ENCODE peak calls at places on chromosomes 13 and 19, in four cellular contexts. T is BJ, B is upper lobe of right lung, Q is GM12865. S is an unnamed sample.

GRCh38 chr19:46907880-46908279 is 47.1 kb downstream of the ARHGAP35 start:
- DNase-seq in T (no peak), B (no peak), Q (no peak), S (no peak)

GRCh38 chr13:52926971-52927370 is 78.5 kb upstream of the PCDH8 start:
- DNase-seq in T (no peak), B (no peak), Q (no peak), S (no peak)

GRCh38 chr13:51603716-51604115 is 19.5 kb downstream of the WDFY2 start:
- DNase-seq in T (no peak), B (no peak), Q (no peak), S (no peak)

GRCh38 chr13:28239374-28239773 is 101.0 kb downstream of the PAN3 start:
- DNase-seq in T (no peak), B (no peak), Q (no peak), S (peak)

GRCh38 chr13:107765724-107766436 is 449.5 kb downstream of the LIG4 start:
- DNase-seq in T (no peak), B (no peak), Q (no peak), S (peak)

GRCh38 chr13:113869263-113869662 is 5.4 kb upstream of the GAS6 start:
- DNase-seq in T (no peak), B (no peak), Q (no peak), S (no peak)

GRCh38 chr19:30349131-30349730 is 23.0 kb upstream of the ZNF536 start:
- DNase-seq in T (no peak), B (no peak), Q (no peak), S (no peak)

GRCh38 chr19:32581704-32582164 is 744 bp downstream of the PDCD5 start:
- DNase-seq in T (no peak), B (no peak), Q (no peak), S (peak)

GRCh38 chr19:42634409-42635232 is 39.9 kb upstream of the CEACAM8 start:
- DNase-seq in T (no peak), B (no peak), Q (peak), S (peak)

GRCh38 chr19:35291916-35292315 is at the start of gene MAG:
- DNase-seq in T (no peak), B (no peak), Q (no peak), S (no peak)

GRCh38 chr19:7926021-7926726 is at the start of gene CTXN1:
- DNase-seq in T (no peak), B (peak), Q (peak), S (peak)

GRCh38 chr19:7923295-7924191 is 2.4 kb downstream of the CTXN1 start:
- DNase-seq in T (no peak), B (no peak), Q (no peak), S (no peak)

GRCh38 chr19:7925171-7925837 is 631 bp downstream of the CTXN1 start:
- DNase-seq in T (no peak), B (peak), Q (peak), S (peak)

GRCh38 chr19:7924241-7924640 is 1.7 kb downstream of the CTXN1 start:
- DNase-seq in T (no peak), B (no peak), Q (no peak), S (no peak)

GRCh38 chr19:7924651-7925170 is 1.2 kb downstream of the CTXN1 start:
- DNase-seq in T (no peak), B (no peak), Q (no peak), S (no peak)
- H3K4me3 ChIP-seq in T (peak), B (peak), Q (no peak), S (no peak)

DNA sequence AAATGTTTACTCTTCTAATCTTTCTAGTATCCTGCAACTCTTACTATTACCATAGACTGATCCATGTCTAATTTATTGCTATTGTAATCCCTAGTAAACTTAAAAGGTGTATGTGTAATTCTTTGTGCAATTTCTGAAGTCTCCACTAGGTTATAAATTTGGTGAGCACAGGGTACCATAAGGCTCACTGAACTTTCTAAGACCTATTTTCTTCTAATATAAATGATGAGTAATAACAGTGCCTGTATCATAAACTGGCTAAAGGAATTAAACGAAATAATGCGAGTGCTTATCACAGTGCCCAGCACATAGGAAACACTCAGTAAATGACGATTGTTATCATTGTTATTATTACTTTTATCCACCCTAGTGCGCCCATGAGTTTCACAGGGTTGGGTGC is 119.1 kb downstream of the KLF12 start:
- DNase-seq in T (no peak), B (no peak), Q (peak), S (peak)
- TF ChIP-seq CTCF in T (peak), B (peak), Q (no peak), S (peak)

DNA sequence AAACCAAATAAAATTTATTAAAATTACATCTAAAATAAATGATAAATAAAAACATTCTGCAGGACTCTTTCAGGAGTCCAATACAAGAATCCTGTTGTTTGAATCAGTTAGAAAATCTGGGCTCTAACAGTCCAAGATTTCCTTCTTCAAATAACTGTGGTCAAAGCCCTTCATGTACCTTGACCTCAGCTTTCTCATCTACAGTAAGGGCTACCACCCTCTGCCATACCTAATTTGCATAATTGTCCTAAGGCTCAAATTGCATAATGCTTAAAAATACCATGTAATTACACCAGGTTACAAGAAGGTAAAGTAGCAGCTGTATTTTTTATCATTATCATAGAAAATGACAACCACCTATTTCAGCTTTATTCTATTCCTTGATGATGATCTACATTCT is 54.3 kb downstream of the XPO4 start:
- DNase-seq in T (no peak), B (no peak), Q (no peak), S (no peak)
- H3K4me3 ChIP-seq in T (no peak), B (no peak), Q (no peak), S (no peak)

GRCh38 chr19:49315111-49315510 is 9.9 kb downstream of the SLC6A16 start:
- DNase-seq in T (no peak), B (no peak), Q (no peak), S (no peak)

GRCh38 chr19:49318296-49318695 is 6.7 kb downstream of the SLC6A16 start:
- DNase-seq in T (no peak), B (no peak), Q (no peak), S (no peak)

GRCh38 chr19:49316284-49316683 is 8.7 kb downstream of the SLC6A16 start:
- DNase-seq in T (no peak), B (no peak), Q (no peak), S (peak)
- TF ChIP-seq CTCF in T (no peak), B (no peak), Q (no peak), S (no peak)

DNA sequence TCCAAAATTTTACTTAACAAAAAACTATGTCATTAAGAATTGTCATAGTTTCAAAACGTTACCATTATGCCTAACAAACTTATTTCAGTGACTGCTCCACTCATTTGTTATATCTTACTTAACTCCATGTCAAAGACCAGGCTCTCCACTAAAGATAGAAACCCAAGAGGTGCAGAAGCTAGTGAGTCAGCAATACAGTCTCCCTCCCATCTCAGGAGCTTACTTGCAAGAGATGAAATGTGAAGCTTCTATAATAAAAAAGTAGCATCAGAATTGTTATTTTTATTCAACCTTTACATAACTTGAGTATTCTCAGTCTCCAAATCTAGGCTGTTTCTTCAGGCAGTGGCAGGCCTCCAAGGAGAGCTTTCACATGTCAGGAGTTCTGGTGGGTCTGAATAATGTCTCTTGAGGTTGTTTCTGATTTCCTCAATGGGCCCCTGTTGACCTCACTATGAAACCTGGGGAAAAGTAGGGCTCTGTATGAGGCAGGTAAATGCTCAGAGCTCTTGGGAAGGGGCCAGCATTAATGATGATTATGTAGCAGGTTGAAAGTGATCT is 242.0 kb downstream of the NDFIP2 start:
- DNase-seq in T (no peak), B (no peak), Q (no peak), S (peak)
- H3K4me3 ChIP-seq in T (no peak), B (no peak), Q (no peak), S (no peak)

S was measured in fibroblast of the aortic adventitia.